ENCODE peak calls at places on chromosome 3, in seven cellular contexts. J is HTR-8/SVneo; P is pulmonary artery endothelial cell; Y is smooth muscle cell of the brain vasculature; F is stimulated activated CD4-positive, alpha-beta T cell treated with anti-CD3 and anti-CD28 coated beads, Interleukin-1b, Interleukin-23, amount 100 ng/mL, for 24 hours; B is activated CD8-positive, alpha-beta memory T cell treated with anti-CD3 and anti-CD28 coated beads for 48 hours; D is astrocyte of the hippocampus. L is an unnamed sample.

GRCh38 chr3:20669184-20669583 is 483.2 kb upstream of the SGO1 start:
- DNase-seq in J (no peak), P (no peak), Y (no peak), F (no peak), B (no peak), D (peak), L (no peak)

GRCh38 chr3:121654493-121655385 is 6.0 kb downstream of the HCLS1 start:
- DNase-seq in J (no peak), P (no peak), Y (no peak), F (no peak), B (no peak), D (no peak), L (no peak)

GRCh38 chr3:174937488-174937887 is 78.4 kb downstream of the NAALADL2 start:
- DNase-seq in J (no peak), P (no peak), Y (no peak), F (no peak), B (no peak), D (no peak), L (no peak)

GRCh38 chr3:82163907-82164520 is 402.6 kb upstream of the GBE1 start:
- DNase-seq in J (peak), P (no peak), Y (no peak), F (no peak), B (no peak), D (no peak), L (no peak)

GRCh38 chr3:66819993-66820501 is 178.1 kb upstream of the KBTBD8 start:
- DNase-seq in J (no peak), P (no peak), Y (no peak), F (no peak), B (no peak), D (no peak), L (no peak)

GRCh38 chr3:36075491-36075890 is 304.8 kb upstream of the STAC start:
- DNase-seq in J (no peak), P (no peak), Y (no peak), F (no peak), B (no peak), D (peak), L (no peak)

GRCh38 chr3:131110087-131110486 is 83.4 kb downstream of the NEK11 start:
- DNase-seq in J (peak), P (no peak), Y (no peak), F (no peak), B (no peak), D (peak), L (peak)

GRCh38 chr3:126889276-126890201 is 93.4 kb upstream of the PLXNA1 start:
- DNase-seq in J (no peak), P (no peak), Y (no peak), F (no peak), B (no peak), D (no peak), L (no peak)

GRCh38 chr3:197001106-197001971 is 28.3 kb downstream of the MELTF start:
- DNase-seq in J (no peak), P (no peak), Y (no peak), F (no peak), B (no peak), D (no peak), L (no peak)

GRCh38 chr3:96646596-96646995 is 167.8 kb upstream of the EPHA6 start:
- DNase-seq in J (no peak), P (no peak), Y (no peak), F (no peak), B (no peak), D (no peak), L (no peak)

GRCh38 chr3:67468511-67468910 is 185.9 kb downstream of the SUCLG2 start:
- DNase-seq in J (no peak), P (no peak), Y (no peak), F (no peak), B (no peak), D (peak), L (no peak)

GRCh38 chr3:119557874-119558264 is 1.5 kb downstream of the CD80 start:
- DNase-seq in J (no peak), P (no peak), Y (no peak), F (no peak), B (no peak), D (no peak), L (no peak)

GRCh38 chr3:156593814-156594213 is 38.9 kb upstream of the SSR3 start:
- DNase-seq in J (no peak), P (no peak), Y (no peak), F (no peak), B (no peak), D (no peak), L (no peak)

GRCh38 chr3:44289882-44290462 is 48.3 kb downstream of the TOPAZ1 start:
- DNase-seq in J (no peak), P (no peak), Y (no peak), F (no peak), B (no peak), D (no peak), L (no peak)

GRCh38 chr3:192907784-192908183 is 9.9 kb downstream of the MB21D2 start:
- DNase-seq in J (no peak), P (no peak), Y (no peak), F (no peak), B (no peak), D (no peak), L (no peak)

GRCh38 chr3:78605178-78605577 is 1162.6 kb downstream of the ROBO1 start:
- DNase-seq in J (no peak), P (no peak), Y (no peak), F (no peak), B (no peak), D (no peak), L (no peak)

GRCh38 chr3:196073188-196073838 is 8.6 kb downstream of the TFRC start:
- DNase-seq in J (peak), P (no peak), Y (peak), F (peak), B (no peak), D (peak), L (no peak)

GRCh38 chr3:149968216-149968615 is 2.5 kb downstream of the PFN2 start:
- DNase-seq in J (no peak), P (no peak), Y (no peak), F (no peak), B (no peak), D (peak), L (no peak)

GRCh38 chr3:113096158-113096893 is 105.5 kb downstream of the GTPBP8 start:
- DNase-seq in J (no peak), P (no peak), Y (no peak), F (no peak), B (no peak), D (no peak), L (no peak)